ENCODE peak calls at places on chromosomes 16 and 17, in eight cellular contexts. One of them, this sample, is unnamed.

GRCh38 chr17:55770220-55770870 is 19.5 kb downstream of the PCTP start:
- DNase-seq in astrocyte: peak; percentile 36
- DNase-seq in endodermal cell: no peak
- DNase-seq in pancreas: no peak
- DNase-seq in left ventricle myocardium inferior: no peak
- DNase-seq in GM23338: peak; percentile 76
- DNase-seq in thoracic aorta: no peak
- DNase-seq in OCI-LY7: peak; percentile 46
- DNase-seq in this sample: no peak

GRCh38 chr17:63634163-63634562 is 11.9 kb downstream of the MAP3K3 start:
- DNase-seq in GM23338: peak; percentile 48
- DNase-seq in OCI-LY7: no peak
- DNase-seq in endodermal cell: no peak
- DNase-seq in left ventricle myocardium inferior: no peak
- DNase-seq in thoracic aorta: no peak
- DNase-seq in astrocyte: no peak
- DNase-seq in pancreas: no peak
- DNase-seq in this sample: no peak

GRCh38 chr16:48126801-48127644 is 28.8 kb downstream of the ABCC12 start:
- DNase-seq in endodermal cell: peak; percentile 58
- DNase-seq in OCI-LY7: no peak
- DNase-seq in thoracic aorta: no peak
- DNase-seq in GM23338: no peak
- DNase-seq in astrocyte: peak; percentile 99
- DNase-seq in pancreas: peak; percentile 55
- DNase-seq in left ventricle myocardium inferior: no peak
- DNase-seq in this sample: peak; percentile 79

GRCh38 chr17:4678448-4679026 is 25.4 kb downstream of the PELP1 start:
- DNase-seq in astrocyte: peak; percentile 87
- DNase-seq in GM23338: no peak
- DNase-seq in thoracic aorta: no peak
- DNase-seq in endodermal cell: no peak
- DNase-seq in left ventricle myocardium inferior: no peak
- DNase-seq in OCI-LY7: no peak
- DNase-seq in pancreas: no peak
- DNase-seq in this sample: no peak

GRCh38 chr16:83615131-83615530 is 192.6 kb upstream of the HSBP1 start:
- DNase-seq in endodermal cell: no peak
- DNase-seq in GM23338: no peak
- DNase-seq in astrocyte: peak; percentile 26
- DNase-seq in OCI-LY7: no peak
- DNase-seq in thoracic aorta: no peak
- DNase-seq in pancreas: no peak
- DNase-seq in left ventricle myocardium inferior: no peak
- DNase-seq in this sample: no peak

GRCh38 chr17:80477647-80478478 is 1.5 kb upstream of the NPTX1 start:
- DNase-seq in OCI-LY7: no peak
- DNase-seq in astrocyte: no peak
- DNase-seq in pancreas: no peak
- DNase-seq in thoracic aorta: no peak
- DNase-seq in GM23338: peak; percentile 82
- DNase-seq in left ventricle myocardium inferior: no peak
- DNase-seq in endodermal cell: peak; percentile 93
- DNase-seq in this sample: no peak

GRCh38 chr16:51508813-51509212 is 357.7 kb upstream of the SALL1 start:
- DNase-seq in OCI-LY7: no peak
- DNase-seq in GM23338: no peak
- DNase-seq in astrocyte: no peak
- DNase-seq in pancreas: no peak
- DNase-seq in endodermal cell: no peak
- DNase-seq in thoracic aorta: no peak
- DNase-seq in left ventricle myocardium inferior: no peak
- DNase-seq in this sample: no peak

GRCh38 chr17:17032131-17032692 is 10.0 kb upstream of the MPRIP start:
- DNase-seq in astrocyte: peak; percentile 95
- DNase-seq in left ventricle myocardium inferior: peak; percentile 57
- DNase-seq in GM23338: no peak
- DNase-seq in endodermal cell: peak; percentile 72
- DNase-seq in pancreas: peak; percentile 66
- DNase-seq in OCI-LY7: no peak
- DNase-seq in thoracic aorta: no peak
- DNase-seq in this sample: peak; percentile 77

GRCh38 chr17:57999496-58000017 is 7.5 kb downstream of the SRSF1 start:
- DNase-seq in endodermal cell: no peak
- DNase-seq in GM23338: peak; percentile 89
- DNase-seq in thoracic aorta: no peak
- DNase-seq in left ventricle myocardium inferior: no peak
- DNase-seq in astrocyte: peak; percentile 37
- DNase-seq in OCI-LY7: peak; percentile 80
- DNase-seq in pancreas: no peak
- DNase-seq in this sample: no peak

GRCh38 chr16:48235058-48235555 is 9.0 kb upstream of the LONP2 start:
- DNase-seq in endodermal cell: no peak
- DNase-seq in thoracic aorta: no peak
- DNase-seq in astrocyte: no peak
- DNase-seq in GM23338: peak; percentile 19
- DNase-seq in pancreas: no peak
- DNase-seq in OCI-LY7: no peak
- DNase-seq in left ventricle myocardium inferior: no peak
- DNase-seq in this sample: no peak

GRCh38 chr17:61490540-61490975 is 38.3 kb downstream of the TBX4 start:
- DNase-seq in left ventricle myocardium inferior: no peak
- DNase-seq in OCI-LY7: no peak
- DNase-seq in pancreas: no peak
- DNase-seq in astrocyte: peak; percentile 73
- DNase-seq in thoracic aorta: no peak
- DNase-seq in GM23338: no peak
- DNase-seq in endodermal cell: no peak
- DNase-seq in this sample: no peak

GRCh38 chr17:17493249-17493985 is 2.8 kb downstream of the RASD1 start:
- DNase-seq in pancreas: peak; percentile 1
- DNase-seq in endodermal cell: peak; percentile 76
- DNase-seq in thoracic aorta: no peak
- DNase-seq in OCI-LY7: no peak
- DNase-seq in GM23338: peak; percentile 45
- DNase-seq in astrocyte: no peak
- DNase-seq in left ventricle myocardium inferior: peak; percentile 45
- DNase-seq in this sample: peak; percentile 47

GRCh38 chr17:7852262-7852670 is 2.6 kb upstream of the TMEM88 start:
- DNase-seq in GM23338: no peak
- DNase-seq in pancreas: peak; percentile 41
- DNase-seq in astrocyte: no peak
- DNase-seq in endodermal cell: no peak
- DNase-seq in OCI-LY7: no peak
- DNase-seq in thoracic aorta: no peak
- DNase-seq in left ventricle myocardium inferior: no peak
- DNase-seq in this sample: peak; percentile 53

GRCh38 chr17:7852919-7853692 is 1.8 kb upstream of the TMEM88 start:
- DNase-seq in left ventricle myocardium inferior: no peak
- DNase-seq in endodermal cell: peak; percentile 81
- DNase-seq in GM23338: peak; percentile 57
- DNase-seq in thoracic aorta: no peak
- DNase-seq in OCI-LY7: no peak
- DNase-seq in astrocyte: no peak
- DNase-seq in pancreas: peak; percentile 19
- DNase-seq in this sample: peak; percentile 51

GRCh38 chr17:7854851-7855642 is at the start of gene TMEM88:
- DNase-seq in pancreas: peak; percentile 36
- DNase-seq in thoracic aorta: no peak
- DNase-seq in left ventricle myocardium inferior: peak; percentile 47
- DNase-seq in endodermal cell: peak; percentile 91
- DNase-seq in astrocyte: no peak
- DNase-seq in OCI-LY7: no peak
- DNase-seq in GM23338: peak; percentile 83
- DNase-seq in this sample: peak; percentile 54

GRCh38 chr17:7854078-7854777 is 638 bp upstream of the TMEM88 start:
- DNase-seq in GM23338: no peak
- DNase-seq in thoracic aorta: no peak
- DNase-seq in endodermal cell: peak; percentile 68
- DNase-seq in pancreas: peak; percentile 26
- DNase-seq in OCI-LY7: no peak
- DNase-seq in astrocyte: no peak
- DNase-seq in left ventricle myocardium inferior: no peak
- DNase-seq in this sample: peak; percentile 49

DNA sequence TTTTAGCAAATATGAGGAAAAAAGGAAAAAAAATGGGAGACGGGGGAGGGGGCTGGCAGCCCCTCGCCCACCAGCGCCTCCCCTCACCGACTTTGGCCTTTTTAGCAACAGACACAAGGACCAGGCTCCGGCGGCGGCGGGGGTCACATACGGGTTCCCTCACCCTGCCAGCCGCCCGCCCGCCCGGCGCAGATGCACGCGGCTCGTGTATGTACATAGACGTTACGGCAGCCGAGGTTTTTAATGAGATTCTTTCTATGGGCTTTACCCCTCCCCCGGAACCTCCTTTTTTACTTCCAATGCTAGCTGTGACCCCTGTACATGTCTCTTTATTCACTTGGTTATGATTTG is 1.2 kb upstream of the TMEM88 start:
- DNase-seq in endodermal cell: peak; percentile 81
- DNase-seq in left ventricle myocardium inferior: no peak
- DNase-seq in thoracic aorta: no peak
- DNase-seq in pancreas: no peak
- DNase-seq in GM23338: peak; percentile 63
- DNase-seq in astrocyte: no peak
- DNase-seq in OCI-LY7: no peak
- DNase-seq in this sample: peak; percentile 49
- H3K36me3 ChIP-seq in endodermal cell: peaks cover 41% of the 10 kb centered on the region
- H3K36me3 ChIP-seq in left ventricle myocardium inferior: peaks cover 48% of the 10 kb centered on the region
- H3K36me3 ChIP-seq in thoracic aorta: peaks cover 26% of the 10 kb centered on the region
- H3K36me3 ChIP-seq in pancreas: peaks cover 24% of the 10 kb centered on the region
- H3K36me3 ChIP-seq in GM23338: no peaks in the 10 kb centered on the region
- H3K36me3 ChIP-seq in astrocyte: peaks cover 11% of the 10 kb centered on the region
- H3K36me3 ChIP-seq in OCI-LY7: peaks cover 75% of the 10 kb centered on the region
- H3K36me3 ChIP-seq in this sample: peaks cover 64% of the 10 kb centered on the region

GRCh38 chr16:49641250-49641649 is 214.7 kb downstream of the ZNF423 start:
- DNase-seq in OCI-LY7: no peak
- DNase-seq in endodermal cell: no peak
- DNase-seq in astrocyte: no peak
- DNase-seq in GM23338: no peak
- DNase-seq in thoracic aorta: no peak
- DNase-seq in left ventricle myocardium inferior: no peak
- DNase-seq in pancreas: no peak
- DNase-seq in this sample: no peak
- H3K4me1 ChIP-seq in OCI-LY7: no peaks in the 10 kb centered on the region
- H3K4me1 ChIP-seq in endodermal cell: peaks cover 12% of the 10 kb centered on the region
- H3K4me1 ChIP-seq in astrocyte: peaks cover 47% of the 10 kb centered on the region
- H3K4me1 ChIP-seq in GM23338: peaks cover 34% of the 10 kb centered on the region
- H3K4me1 ChIP-seq in thoracic aorta: peaks cover 22% of the 10 kb centered on the region
- H3K4me1 ChIP-seq in left ventricle myocardium inferior: peaks cover 42% of the 10 kb centered on the region
- H3K4me1 ChIP-seq in pancreas: no peaks in the 10 kb centered on the region
- H3K4me1 ChIP-seq in this sample: peaks cover 21% of the 10 kb centered on the region

DNA sequence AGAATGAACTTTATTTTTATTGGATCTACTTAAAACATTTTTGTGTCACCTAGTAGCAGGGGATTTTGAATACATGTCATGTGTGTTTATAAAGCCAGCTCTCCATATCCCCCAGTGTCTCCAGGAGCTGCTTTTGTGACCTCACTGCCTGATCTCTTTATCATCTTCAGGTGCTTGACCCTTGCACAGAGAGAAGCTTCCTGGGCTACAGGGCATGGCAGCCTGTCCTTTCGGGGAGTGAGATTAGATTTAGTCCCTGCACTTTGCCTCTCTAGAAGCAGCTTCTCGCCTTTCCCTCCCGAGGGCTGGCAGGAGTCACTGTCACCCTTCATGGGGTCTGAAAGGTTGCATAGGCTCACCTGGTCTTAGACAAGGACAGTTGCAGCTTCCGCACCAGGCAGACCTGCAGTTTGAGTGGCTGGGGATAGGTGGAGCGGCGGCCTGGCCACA is 42.7 kb downstream of the PGS1 start:
- DNase-seq in pancreas: no peak
- DNase-seq in OCI-LY7: no peak
- DNase-seq in GM23338: no peak
- DNase-seq in thoracic aorta: no peak
- DNase-seq in astrocyte: no peak
- DNase-seq in left ventricle myocardium inferior: no peak
- DNase-seq in endodermal cell: no peak
- DNase-seq in this sample: no peak
- H3K36me3 ChIP-seq in pancreas: peaks cover 18% of the 10 kb centered on the region
- H3K36me3 ChIP-seq in OCI-LY7: peaks cover 81% of the 10 kb centered on the region
- H3K36me3 ChIP-seq in GM23338: peaks cover 20% of the 10 kb centered on the region
- H3K36me3 ChIP-seq in thoracic aorta: peaks cover 29% of the 10 kb centered on the region
- H3K36me3 ChIP-seq in astrocyte: peaks cover 7% of the 10 kb centered on the region
- H3K36me3 ChIP-seq in left ventricle myocardium inferior: peaks cover 44% of the 10 kb centered on the region
- H3K36me3 ChIP-seq in endodermal cell: peaks cover 56% of the 10 kb centered on the region
- H3K36me3 ChIP-seq in this sample: peaks cover 68% of the 10 kb centered on the region

GRCh38 chr17:40453881-40454630 is 10.8 kb downstream of the IGFBP4 start:
- DNase-seq in GM23338: no peak
- DNase-seq in astrocyte: peak; percentile 57
- DNase-seq in endodermal cell: no peak
- DNase-seq in OCI-LY7: no peak
- DNase-seq in left ventricle myocardium inferior: no peak
- DNase-seq in pancreas: no peak
- DNase-seq in thoracic aorta: no peak
- DNase-seq in this sample: no peak

GRCh38 chr17:40452074-40452787 is 9.0 kb downstream of the IGFBP4 start:
- DNase-seq in thoracic aorta: peak; percentile 44
- DNase-seq in OCI-LY7: no peak
- DNase-seq in astrocyte: peak; percentile 99
- DNase-seq in left ventricle myocardium inferior: no peak
- DNase-seq in pancreas: no peak
- DNase-seq in GM23338: no peak
- DNase-seq in endodermal cell: no peak
- DNase-seq in this sample: no peak

GRCh38 chr17:40452921-40453378 is 9.7 kb downstream of the IGFBP4 start:
- DNase-seq in left ventricle myocardium inferior: no peak
- DNase-seq in endodermal cell: no peak
- DNase-seq in thoracic aorta: no peak
- DNase-seq in GM23338: no peak
- DNase-seq in pancreas: no peak
- DNase-seq in OCI-LY7: no peak
- DNase-seq in astrocyte: no peak
- DNase-seq in this sample: no peak

GRCh38 chr17:40450175-40450574 is 6.9 kb downstream of the IGFBP4 start:
- DNase-seq in OCI-LY7: peak; percentile 55
- DNase-seq in GM23338: peak; percentile 85
- DNase-seq in left ventricle myocardium inferior: no peak
- DNase-seq in endodermal cell: peak; percentile 92
- DNase-seq in thoracic aorta: no peak
- DNase-seq in astrocyte: no peak
- DNase-seq in pancreas: peak; percentile 38
- DNase-seq in this sample: no peak

GRCh38 chr17:40451420-40451819 is 8.2 kb downstream of the IGFBP4 start:
- DNase-seq in OCI-LY7: no peak
- DNase-seq in left ventricle myocardium inferior: peak; percentile 87
- DNase-seq in endodermal cell: no peak
- DNase-seq in thoracic aorta: peak; percentile 44
- DNase-seq in astrocyte: peak; percentile 81
- DNase-seq in pancreas: no peak
- DNase-seq in GM23338: no peak
- DNase-seq in this sample: no peak
- H3K4me1 ChIP-seq in OCI-LY7: no peaks in the 10 kb centered on the region
- H3K4me1 ChIP-seq in left ventricle myocardium inferior: peaks cover 95% of the 10 kb centered on the region
- H3K4me1 ChIP-seq in endodermal cell: no peaks in the 10 kb centered on the region
- H3K4me1 ChIP-seq in thoracic aorta: peaks cover 39% of the 10 kb centered on the region
- H3K4me1 ChIP-seq in astrocyte: peaks cover 34% of the 10 kb centered on the region
- H3K4me1 ChIP-seq in pancreas: peaks cover 28% of the 10 kb centered on the region
- H3K4me1 ChIP-seq in GM23338: peaks cover 9% of the 10 kb centered on the region
- H3K4me1 ChIP-seq in this sample: peaks cover 84% of the 10 kb centered on the region

This sample was measured in lower lobe of right lung.